ENCODE peak calls at places on chromosomes 16 and 17, in eight cellular contexts. Z, K, I, U, T, W, G and O are unnamed samples.

GRCh38 chr16:3583303-3584038 is 6.3 kb upstream of the NLRC3 start:
- DNase-seq in Z (no peak), K (no peak), I (no peak), W (no peak), U (no peak), T (peak; percentile 16), G (no peak), O (no peak)

GRCh38 chr16:8686031-8686621 is 11.7 kb downstream of the ABAT start:
- DNase-seq in Z (no peak), K (no peak), T (peak; percentile 48), W (no peak), I (no peak), U (no peak), G (no peak), O (no peak)

GRCh38 chr17:18225562-18226283 is at the start of gene LLGL1:
- DNase-seq in K (no peak), I (no peak), T (no peak), G (no peak), Z (no peak), W (no peak), U (no peak), O (no peak)

GRCh38 chr16:71185366-71185765 is 45.2 kb downstream of the HYDIN start:
- DNase-seq in T (no peak), W (no peak), G (no peak), K (no peak), Z (no peak), U (no peak), I (no peak), O (no peak)

GRCh38 chr16:4081577-4082021 is 34.6 kb downstream of the ADCY9 start:
- DNase-seq in Z (no peak), I (no peak), T (no peak), G (peak; percentile 50), U (peak; percentile 45), K (no peak), W (no peak), O (peak; percentile 25)

GRCh38 chr17:50209472-50210248 is 8.2 kb upstream of the COL1A1 start:
- DNase-seq in T (no peak), Z (no peak), U (peak; percentile 97), I (peak; percentile 67), W (peak; percentile 47), K (no peak), G (no peak), O (peak; percentile 100)

GRCh38 chr16:68776821-68777485 is 39.9 kb downstream of the CDH1 start:
- DNase-seq in G (peak; percentile 60), I (no peak), T (no peak), Z (no peak), U (no peak), W (no peak), K (no peak), O (peak; percentile 83)

GRCh38 chr17:16287563-16288027 is 65.7 kb downstream of the CENPV start:
- DNase-seq in W (no peak), U (no peak), G (no peak), T (no peak), K (no peak), Z (no peak), I (no peak), O (peak; percentile 79)

GRCh38 chr16:47475786-47476185 is 14.7 kb downstream of the PHKB start:
- DNase-seq in T (no peak), W (no peak), Z (no peak), G (no peak), I (no peak), K (no peak), U (no peak), O (peak; percentile 21)

GRCh38 chr16:30185141-30185682 is 1.8 kb downstream of the CORO1A start:
- DNase-seq in T (no peak), K (no peak), Z (no peak), I (no peak), W (no peak), G (no peak), U (no peak), O (no peak)

GRCh38 chr17:71762526-71762925 is 358.3 kb upstream of the SOX9 start:
- DNase-seq in G (no peak), K (no peak), I (no peak), T (no peak), U (no peak), Z (no peak), W (no peak), O (no peak)

GRCh38 chr16:1331712-1332617 is 1.5 kb upstream of the BAIAP3 start:
- DNase-seq in K (no peak), I (peak; percentile 31), G (peak; percentile 82), Z (no peak), U (peak; percentile 97), T (peak; percentile 58), W (peak; percentile 78), O (peak; percentile 25)

GRCh38 chr16:81431554-81432353 is 12.9 kb upstream of the CMIP start:
- DNase-seq in G (no peak), W (no peak), T (no peak), Z (no peak), I (peak; percentile 48), K (no peak), U (no peak), O (peak; percentile 89)

GRCh38 chr16:3971261-3971660 is 90.7 kb upstream of the CREBBP start:
- DNase-seq in T (no peak), Z (no peak), K (no peak), G (no peak), U (no peak), I (peak; percentile 61), W (no peak), O (peak; percentile 96)

GRCh38 chr17:80833952-80834895 is 157.4 kb upstream of the CHMP6 start:
- DNase-seq in G (peak; percentile 38), T (peak; percentile 26), K (no peak), Z (no peak), I (peak; percentile 79), U (no peak), W (no peak), O (peak; percentile 72)

GRCh38 chr16:28534542-28535373 is 4.0 kb downstream of the NUPR1 start:
- DNase-seq in Z (no peak), K (peak; percentile 57), I (no peak), U (no peak), W (no peak), G (no peak), T (no peak), O (no peak)

GRCh38 chr17:81703747-81704654 is 834 bp downstream of the MRPL12 start:
- DNase-seq in I (no peak), T (no peak), U (no peak), Z (no peak), G (no peak), K (no peak), W (no peak), O (no peak)

GRCh38 chr16:2468142-2468724 is 2.9 kb upstream of the NTN3 start:
- DNase-seq in G (no peak), U (peak; percentile 76), K (no peak), T (no peak), I (peak; percentile 40), W (no peak), Z (no peak), O (no peak)

GRCh38 chr17:7241783-7242716 is at the start of gene GABARAP:
- DNase-seq in I (peak; percentile 86), G (peak; percentile 94), K (peak; percentile 94), T (peak; percentile 93), W (peak; percentile 92), U (peak; percentile 98), Z (peak; percentile 91), O (peak; percentile 88)

GRCh38 chr17:491086-492014 is 138.7 kb upstream of the RPH3AL start:
- DNase-seq in Z (no peak), U (peak; percentile 86), I (no peak), W (peak; percentile 52), T (no peak), K (no peak), G (peak; percentile 57), O (peak; percentile 64)

GRCh38 chr17:54626146-54626703 is 274.4 kb upstream of the TOM1L1 start:
- DNase-seq in U (peak; percentile 80), K (no peak), T (no peak), Z (no peak), I (no peak), G (no peak), W (no peak), O (no peak)

GRCh38 chr16:67847064-67847861 is at the start of gene CENPT:
- DNase-seq in U (peak; percentile 75), K (no peak), T (peak; percentile 51), I (peak; percentile 12), Z (peak; percentile 15), G (no peak), W (peak; percentile 32), O (no peak)

GRCh38 chr17:9150407-9151090 is 129.2 kb downstream of the NTN1 start:
- DNase-seq in Z (no peak), K (no peak), U (peak; percentile 76), G (no peak), I (no peak), T (no peak), W (peak; percentile 27), O (no peak)

GRCh38 chr17:50304781-50305404 is 30.6 kb downstream of the TMEM92 start:
- DNase-seq in U (no peak), G (no peak), T (no peak), I (no peak), W (no peak), K (no peak), Z (no peak), O (peak; percentile 56)